ENCODE peak calls at places on chromosomes 12 and 14, in ten cellular contexts. F, A, B, R, M, U, I, P, Y and G are unnamed samples.

GRCh38 chr14:85310491-85311272 is 219.3 kb upstream of the FLRT2 start:
- DNase-seq in F (no peak), P (no peak), B (no peak), M (no peak), Y (no peak), R (no peak), U (no peak), I (no peak), A (no peak), G (no peak)

GRCh38 chr14:45699451-45699850 is 446.4 kb upstream of the MIS18BP1 start:
- DNase-seq in F (peak; percentile 9), A (no peak), M (no peak), U (no peak), R (peak; percentile 5), I (no peak), B (no peak), P (peak; percentile 47), Y (no peak), G (peak; percentile 18)

GRCh38 chr12:122022393-122023338 is 982 bp downstream of the BCL7A start:
- DNase-seq in R (peak; percentile 66), U (peak; percentile 56), P (peak; percentile 29), Y (peak; percentile 22), I (no peak), B (no peak), M (no peak), F (peak; percentile 25), A (no peak), G (peak; percentile 22)

GRCh38 chr12:47846294-47846996 is 26.7 kb upstream of the HDAC7 start:
- DNase-seq in I (no peak), U (no peak), B (no peak), P (no peak), M (no peak), R (no peak), F (no peak), Y (no peak), A (no peak), G (no peak)

GRCh38 chr12:115160290-115161108 is 476.5 kb upstream of the TBX3 start:
- DNase-seq in F (no peak), I (no peak), Y (no peak), R (no peak), A (no peak), P (no peak), M (no peak), B (no peak), U (no peak), G (no peak)

GRCh38 chr12:110940296-110940695 is 19.9 kb upstream of the MYL2 start:
- DNase-seq in M (no peak), U (no peak), Y (no peak), B (peak; percentile 10), I (no peak), R (no peak), A (no peak), F (no peak), P (no peak), G (no peak)

GRCh38 chr14:59097681-59098080 is 90.8 kb upstream of the DAAM1 start:
- DNase-seq in A (peak; percentile 16), P (no peak), Y (no peak), R (no peak), M (no peak), F (no peak), B (no peak), I (no peak), U (no peak), G (peak; percentile 52)

GRCh38 chr12:132244724-132245295 is 84.6 kb downstream of the GALNT9 start:
- DNase-seq in U (no peak), I (no peak), R (no peak), B (no peak), M (no peak), P (no peak), F (no peak), A (no peak), Y (no peak), G (no peak)

GRCh38 chr14:41280745-41281144 is 325.9 kb upstream of the LRFN5 start:
- DNase-seq in P (peak; percentile 12), M (peak; percentile 1), I (no peak), Y (no peak), R (peak; percentile 7), U (peak; percentile 29), F (peak; percentile 1), B (no peak), A (peak; percentile 4), G (peak; percentile 17)
- TF ChIP-seq CTCF in P (peak; percentile 17), M (peak; percentile 25), I (no peak), Y (no peak), R (peak; percentile 49), U (peak; percentile 23), F (peak; percentile 8), B (no peak), A (no peak), G (no peak)

DNA sequence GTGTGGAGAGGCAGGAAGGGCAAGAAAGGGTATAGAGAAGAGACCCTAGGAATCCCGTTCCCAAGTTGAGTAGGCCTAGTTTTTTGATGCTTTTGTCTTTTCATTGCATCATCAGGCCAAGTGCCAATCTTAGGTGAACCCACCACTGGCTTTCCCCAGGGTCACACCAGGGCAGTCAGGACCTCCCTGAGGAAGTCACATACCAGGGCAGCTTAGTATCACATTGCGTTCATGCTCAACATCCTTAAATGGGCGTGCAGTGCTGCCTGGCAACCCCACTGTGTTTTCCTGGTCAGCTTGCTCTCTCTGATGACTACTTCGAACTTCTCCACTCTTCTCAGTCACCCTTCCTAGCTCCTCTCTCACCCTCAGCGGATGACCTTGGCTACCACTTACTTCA is 9.0 kb downstream of the ASIC1 start:
- DNase-seq in I (no peak), Y (no peak), F (peak; percentile 86), M (peak; percentile 70), A (peak; percentile 72), P (peak; percentile 70), B (no peak), U (peak; percentile 67), R (peak; percentile 78), G (peak; percentile 89)
- H3K4me3 ChIP-seq in I (no peak overlapping the region), Y (no peak overlapping the region), F (no peak overlapping the region), M (no peak overlapping the region), A (no peak overlapping the region), P (no peak overlapping the region), B (no peak overlapping the region), U (no peak overlapping the region), R (no peak overlapping the region), G (no peak overlapping the region)

GRCh38 chr12:625998-626397 is 37.2 kb downstream of the NINJ2 start:
- DNase-seq in F (no peak), R (no peak), B (no peak), P (no peak), A (no peak), I (no peak), Y (no peak), M (no peak), U (no peak), G (no peak)

GRCh38 chr12:619346-619745 is 43.9 kb downstream of the NINJ2 start:
- DNase-seq in B (peak; percentile 72), I (no peak), P (no peak), R (no peak), Y (no peak), U (no peak), F (no peak), M (no peak), A (no peak), G (no peak)

GRCh38 chr12:623172-623864 is 39.9 kb downstream of the NINJ2 start:
- DNase-seq in P (no peak), F (no peak), B (no peak), M (no peak), I (peak; percentile 35), Y (no peak), A (no peak), U (peak; percentile 25), R (no peak), G (no peak)

GRCh38 chr12:623865-624372 is 39.3 kb downstream of the NINJ2 start:
- DNase-seq in I (no peak), U (no peak), Y (no peak), R (no peak), F (no peak), B (no peak), A (no peak), M (no peak), P (no peak), G (no peak)

DNA sequence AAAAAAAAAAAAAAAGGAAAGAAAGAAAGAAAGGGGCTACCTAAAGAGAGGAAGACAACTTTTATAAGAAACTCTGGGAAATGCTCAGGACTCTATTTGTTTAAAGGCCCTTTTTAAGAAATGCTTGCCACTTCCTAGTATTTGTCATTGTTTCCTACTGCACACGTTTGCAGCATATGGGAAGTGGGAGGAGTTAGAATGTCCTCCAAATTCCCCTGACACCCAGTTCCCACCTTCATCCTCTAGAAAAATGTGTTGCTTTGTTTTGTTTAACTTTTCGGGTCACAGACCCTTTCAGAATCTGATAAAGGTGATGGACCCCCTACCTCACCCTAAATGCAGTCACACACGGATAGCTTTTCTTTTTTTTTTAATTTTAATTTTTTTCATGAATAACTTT is 40.8 kb downstream of the NINJ2 start:
- DNase-seq in A (no peak), Y (no peak), M (no peak), B (no peak), I (peak; percentile 52), F (no peak), U (peak; percentile 50), P (no peak), R (no peak), G (no peak)
- TF ChIP-seq CTCF in A (no peak), Y (no peak), M (no peak), B (no peak), I (no peak), F (no peak), U (no peak), P (no peak), R (no peak), G (no peak)

GRCh38 chr14:91837076-91837475 is 30.3 kb downstream of the TC2N start:
- DNase-seq in B (no peak), P (no peak), F (no peak), I (no peak), Y (no peak), R (no peak), A (no peak), U (no peak), M (no peak), G (no peak)

GRCh38 chr14:91839754-91840153 is 27.6 kb downstream of the TC2N start:
- DNase-seq in A (no peak), M (no peak), Y (no peak), F (no peak), R (no peak), I (no peak), B (no peak), U (no peak), P (no peak), G (no peak)

GRCh38 chr14:91835197-91835919 is 32.0 kb downstream of the TC2N start:
- DNase-seq in M (no peak), R (peak; percentile 2), P (no peak), F (no peak), I (no peak), U (no peak), Y (no peak), B (no peak), A (no peak), G (no peak)

GRCh38 chr14:91834571-91834970 is 32.8 kb downstream of the TC2N start:
- DNase-seq in A (no peak), Y (no peak), M (no peak), I (no peak), B (no peak), R (no peak), P (no peak), U (no peak), F (no peak), G (no peak)

DNA sequence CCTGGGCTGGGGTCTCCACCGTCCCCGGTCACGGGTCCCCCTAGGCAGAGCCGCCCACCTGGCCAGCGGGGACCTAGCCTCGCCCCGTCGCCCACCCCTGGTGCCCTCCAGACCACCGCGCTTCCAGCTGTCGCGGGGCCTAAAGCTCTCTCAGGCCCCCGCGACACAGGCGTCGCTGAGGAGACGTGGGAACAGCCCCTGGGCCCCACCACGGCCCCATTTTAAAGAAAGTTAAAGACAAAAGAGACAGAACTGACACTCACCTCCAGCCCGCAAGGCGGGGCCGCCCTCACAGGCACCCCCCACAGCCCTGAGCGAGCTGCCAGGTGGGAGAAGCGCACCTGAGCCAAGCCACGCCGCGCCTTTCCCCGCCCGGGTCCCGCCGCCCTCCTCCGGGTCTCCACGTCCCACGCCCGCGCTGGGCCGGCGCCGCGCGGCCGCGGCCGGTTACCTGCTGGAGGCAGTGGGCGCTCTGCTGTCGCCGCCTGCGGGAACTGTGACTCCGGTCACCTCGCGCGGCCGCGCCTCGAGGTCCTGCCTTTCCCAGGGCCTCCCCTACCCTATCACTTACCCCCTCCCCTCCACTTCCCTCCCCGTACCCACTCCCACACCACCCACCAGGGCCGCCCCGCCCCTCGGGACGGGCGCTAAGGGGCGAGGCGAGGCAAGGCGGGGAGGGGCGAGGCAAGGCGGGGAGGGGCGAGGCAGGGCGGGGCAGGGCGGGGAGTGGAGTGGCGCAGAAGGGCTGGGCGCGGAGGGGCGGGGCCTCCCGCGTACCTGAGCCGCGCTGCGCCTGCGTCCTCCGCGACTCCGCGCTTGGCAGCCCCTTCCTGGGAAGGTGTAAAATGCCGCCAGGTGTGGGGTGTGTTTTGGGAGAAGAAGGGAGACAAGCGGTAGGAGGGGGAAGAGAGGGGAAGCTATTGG is 31.2 kb downstream of the TC2N start:
- DNase-seq in P (no peak), Y (peak; percentile 93), I (peak; percentile 12), B (peak; percentile 96), F (no peak), A (peak; percentile 76), R (peak; percentile 86), U (no peak), M (peak; percentile 5), G (peak; percentile 20)
- H3K4me3 ChIP-seq in P (peak overlapping the region; percentile 36), Y (peak overlapping the region; percentile 90), I (peak overlapping the region; percentile 51), B (peak overlapping the region; percentile 51), F (no peak overlapping the region), A (peak overlapping the region; percentile 61), R (peak overlapping the region; percentile 63), U (no peak overlapping the region), M (peak overlapping the region; percentile 50), G (peak overlapping the region; percentile 48)